ENCODE peak calls at places on chromosome 20, in eight cellular contexts. S is body of pancreas; I is tibial nerve; J is osteoblast; U is GM12878; D is Panc1; K is CD4-positive, alpha-beta memory T cell; E is heart left ventricle. X is an unnamed sample. For H3K36me3, the result is how much of the 10 kb centered on the place peaks cover.

GRCh38 chr20:49993301-49993751 is 10.5 kb downstream of the SNAI1 start:
- DNase-seq in J (no peak), U (no peak), K (no peak), S (no peak), E (no peak), I (peak), D (no peak), X (no peak)

GRCh38 chr20:14799671-14800070 is 462.3 kb upstream of the FLRT3 start:
- DNase-seq in E (no peak), K (no peak), U (no peak), I (no peak), S (no peak), D (no peak), J (no peak), X (no peak)

GRCh38 chr20:2245637-2246036 is 50.2 kb upstream of the TGM3 start:
- DNase-seq in E (no peak), S (no peak), I (no peak), J (no peak), K (no peak), D (no peak), U (no peak), X (no peak)

GRCh38 chr20:51500311-51500710 is 42.2 kb downstream of the NFATC2 start:
- DNase-seq in J (no peak), I (no peak), D (no peak), K (peak), E (no peak), S (no peak), U (peak), X (no peak)

GRCh38 chr20:10434467-10434831 is 427 bp upstream of the MKKS start:
- DNase-seq in K (peak), I (peak), D (peak), E (peak), S (peak), U (peak), J (peak), X (peak)

GRCh38 chr20:32466739-32467505 is 108.8 kb downstream of the ASXL1 start:
- DNase-seq in E (no peak), J (peak), U (no peak), D (no peak), I (no peak), K (no peak), S (peak), X (peak)

GRCh38 chr20:36542019-36542488 is 735 bp downstream of the MYL9 start:
- DNase-seq in I (peak), S (no peak), D (no peak), E (peak), U (no peak), J (peak), K (no peak), X (peak)

GRCh38 chr20:48102821-48103635 is 317.7 kb upstream of the SULF2 start:
- DNase-seq in I (no peak), K (no peak), J (no peak), D (no peak), U (no peak), S (no peak), E (no peak), X (peak)

GRCh38 chr20:31573555-31574295 is 31.4 kb upstream of the ID1 start:
- DNase-seq in U (no peak), J (no peak), E (no peak), I (no peak), S (no peak), K (no peak), D (no peak), X (no peak)

GRCh38 chr20:45963059-45964011 is 8.7 kb downstream of the ZNF335 start:
- DNase-seq in S (peak), U (no peak), D (no peak), I (peak), J (peak), E (no peak), K (peak), X (peak)

GRCh38 chr20:23574977-23575376 is 6.7 kb upstream of the CST9L start:
- DNase-seq in I (no peak), S (no peak), E (no peak), K (no peak), D (no peak), J (no peak), U (no peak), X (no peak)

GRCh38 chr20:39214778-39215177 is 252.6 kb downstream of the DHX35 start:
- DNase-seq in S (no peak), J (no peak), U (no peak), D (no peak), K (no peak), I (no peak), E (no peak), X (no peak)

GRCh38 chr20:52201395-52201794 is 9.8 kb upstream of the ZFP64 start:
- DNase-seq in S (no peak), D (no peak), U (no peak), E (no peak), J (no peak), I (no peak), K (no peak), X (no peak)

GRCh38 chr20:25987073-25987927 is 290.6 kb upstream of the ZNF337 start:
- DNase-seq in J (peak), E (peak), D (peak), S (peak), I (no peak), U (no peak), K (peak), X (no peak)

GRCh38 chr20:2314759-2315439 is 19.1 kb downstream of the TGM3 start:
- DNase-seq in U (no peak), D (no peak), S (peak), K (no peak), E (peak), I (peak), J (no peak), X (no peak)

GRCh38 chr20:31870703-31871601 is 518 bp downstream of the TTLL9 start:
- DNase-seq in E (no peak), K (no peak), J (no peak), S (peak), I (no peak), D (no peak), U (no peak), X (no peak)

GRCh38 chr20:52447232-52447566 is 255.6 kb upstream of the ZFP64 start:
- DNase-seq in K (no peak), J (no peak), U (no peak), S (no peak), E (no peak), D (no peak), I (no peak), X (no peak)

GRCh38 chr20:57662313-57663240 is 42.4 kb upstream of the ZBP1 start:
- DNase-seq in U (no peak), J (peak), I (no peak), E (peak), S (peak), D (no peak), K (no peak), X (peak)

GRCh38 chr20:49519777-49520359 is 37.4 kb upstream of the KCNB1 start:
- DNase-seq in J (no peak), U (no peak), E (no peak), K (no peak), S (no peak), D (no peak), I (no peak), X (no peak)

GRCh38 chr20:10185741-10186558 is 32.7 kb upstream of the SNAP25 start:
- DNase-seq in D (no peak), J (no peak), U (no peak), S (peak), E (no peak), I (no peak), K (no peak), X (no peak)

GRCh38 chr20:43839793-43840199 is 74.9 kb upstream of the TOX2 start:
- DNase-seq in I (no peak), D (no peak), J (no peak), E (no peak), K (no peak), U (no peak), S (no peak), X (no peak)

GRCh38 chr20:41329435-41330342 is 10.9 kb upstream of the LPIN3 start:
- DNase-seq in E (peak), K (peak), S (peak), U (no peak), I (peak), J (peak), D (peak), X (no peak)

GRCh38 chr20:58339741-58340140 is 30.2 kb downstream of the RAB22A start:
- DNase-seq in K (no peak), E (no peak), D (no peak), J (no peak), S (no peak), U (no peak), I (no peak), X (no peak)

GRCh38 chr20:4320284-4320683 is 304.9 kb upstream of the RNF24 start:
- DNase-seq in S (no peak), D (no peak), J (no peak), E (no peak), K (no peak), I (no peak), U (no peak), X (no peak)

GRCh38 chr20:34637245-34638185 is 39.4 kb downstream of the PIGU start:
- DNase-seq in U (no peak), I (peak), D (no peak), J (peak), E (peak), K (no peak), S (peak), X (no peak)

GRCh38 chr20:34632870-34633452 is 43.9 kb downstream of the PIGU start:
- DNase-seq in U (no peak), I (no peak), K (no peak), D (no peak), J (no peak), E (no peak), S (no peak), X (no peak)

GRCh38 chr20:34636648-34637047 is 40.2 kb downstream of the PIGU start:
- DNase-seq in I (no peak), K (no peak), D (no peak), S (no peak), U (no peak), E (no peak), J (no peak), X (no peak)

GRCh38 chr20:34638532-34638931 is 38.4 kb downstream of the PIGU start:
- DNase-seq in E (no peak), D (no peak), I (no peak), U (no peak), J (no peak), S (no peak), K (no peak), X (no peak)

DNA sequence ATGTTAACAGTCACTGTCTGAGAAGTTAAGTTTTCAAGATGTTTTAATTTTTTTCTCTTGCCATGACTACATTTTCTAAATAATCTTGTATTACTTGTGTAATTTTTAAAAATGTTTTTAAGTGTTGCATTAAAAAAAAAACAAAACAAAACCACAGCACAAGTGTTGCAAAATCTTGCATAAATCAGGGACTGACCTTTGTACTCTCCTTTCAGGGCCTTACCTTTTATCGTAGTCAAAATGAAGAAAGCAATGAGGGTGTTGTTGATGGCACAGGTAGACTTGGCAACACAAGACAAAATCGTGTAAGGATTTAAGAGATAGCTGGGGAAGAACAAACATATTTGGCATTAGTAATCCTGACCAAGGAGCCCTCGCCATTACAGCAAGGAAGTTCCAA is 42.5 kb downstream of the PIGU start:
- DNase-seq in D (no peak), U (no peak), K (no peak), E (no peak), S (no peak), J (no peak), I (no peak), X (no peak)
- H3K36me3 ChIP-seq in D (under half), U (under half), K (under half), E (under half), S (under half), J (under half), I (under half), X (under half)

DNA sequence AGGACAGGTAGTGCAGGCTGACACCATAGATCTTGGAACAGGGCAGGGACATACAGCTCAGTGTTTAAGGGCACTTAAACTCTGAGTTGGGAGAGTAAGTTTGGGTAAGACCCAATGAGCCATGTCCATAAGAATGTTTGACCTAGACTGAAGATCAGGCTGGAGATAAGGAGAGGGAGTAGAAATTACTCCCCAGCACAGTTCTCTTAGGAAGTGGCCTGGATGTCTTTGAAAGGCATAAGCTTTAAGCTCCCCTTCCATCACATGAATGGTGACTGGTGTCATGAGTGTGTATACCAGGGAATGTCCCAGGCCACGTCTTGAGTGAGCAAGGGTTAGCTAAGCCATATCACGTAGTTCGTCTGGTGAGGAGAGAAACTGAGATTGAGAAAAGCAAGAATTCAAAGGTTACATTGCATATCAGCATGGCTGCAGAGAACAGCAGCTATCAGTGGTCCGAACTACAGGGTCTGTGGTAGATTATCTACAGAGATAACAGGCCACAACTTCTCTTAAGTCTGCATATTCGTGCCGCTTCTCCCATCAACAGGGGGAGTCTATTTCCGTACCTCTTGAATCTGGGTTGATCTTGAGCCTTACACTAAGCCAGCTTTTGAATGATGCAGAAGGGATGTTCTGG is 60.1 kb upstream of the BMP2 start:
- DNase-seq in U (no peak), S (no peak), J (no peak), K (no peak), E (no peak), D (no peak), I (no peak), X (no peak)
- H3K27ac ChIP-seq in U (no peak), S (peak), J (no peak), K (no peak), E (no peak), D (no peak), I (peak), X (no peak)

DNA sequence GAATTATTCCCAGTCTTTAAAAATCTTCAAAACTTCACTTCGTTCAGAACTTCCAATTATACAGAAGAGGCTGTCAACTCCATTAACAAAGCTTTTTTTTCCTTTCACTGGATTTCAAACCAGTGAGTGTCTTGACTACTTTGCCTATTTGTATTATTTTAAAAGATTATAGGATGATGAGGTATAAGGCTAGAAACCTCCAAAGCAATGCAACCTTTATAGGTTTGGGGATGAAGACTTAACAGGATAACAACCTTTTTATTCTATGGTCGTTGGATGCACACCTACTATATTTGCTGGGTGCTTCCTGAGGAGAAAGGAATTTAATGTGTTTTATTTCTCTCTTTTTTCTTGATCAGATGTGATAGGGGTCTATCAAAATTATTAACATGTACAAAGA is 1.9 kb upstream of the OVOL2 start:
- DNase-seq in J (no peak), I (no peak), S (no peak), K (no peak), E (no peak), U (no peak), D (no peak), X (no peak)
- H3K4me3 ChIP-seq in J (no peak), I (no peak), S (no peak), K (no peak), E (no peak), U (no peak), D (no peak), X (peak)

GRCh38 chr20:56324806-56325205 is 34.0 kb upstream of the FAM210B start:
- DNase-seq in U (no peak), D (no peak), K (no peak), S (no peak), J (no peak), I (no peak), E (no peak), X (no peak)
- H3K36me3 ChIP-seq in U (under half), D (under half), K (under half), S (under half), J (under half), I (under half), E (under half), X (under half)

GRCh38 chr20:33910529-33911327 is 83.0 kb upstream of the RALY start:
- DNase-seq in K (no peak), I (no peak), E (no peak), S (no peak), J (no peak), U (no peak), D (no peak), X (peak)

GRCh38 chr20:33909331-33909921 is 84.3 kb upstream of the RALY start:
- DNase-seq in J (peak), I (no peak), S (no peak), K (no peak), U (no peak), E (no peak), D (no peak), X (no peak)

GRCh38 chr20:33910056-33910455 is 83.7 kb upstream of the RALY start:
- DNase-seq in K (no peak), U (no peak), S (no peak), J (peak), E (no peak), I (no peak), D (no peak), X (no peak)

GRCh38 chr20:33908351-33908750 is 85.4 kb upstream of the RALY start:
- DNase-seq in I (no peak), J (no peak), U (no peak), E (no peak), S (no peak), K (no peak), D (no peak), X (no peak)

GRCh38 chr20:33908868-33909267 is 84.8 kb upstream of the RALY start:
- DNase-seq in S (no peak), E (no peak), K (no peak), U (no peak), D (no peak), I (no peak), J (no peak), X (no peak)
- H3K27ac ChIP-seq in S (no peak), E (no peak), K (no peak), U (no peak), D (peak), I (no peak), J (peak), X (no peak)

GRCh38 chr20:38034108-38034649 is 633 bp downstream of the RPRD1B start:
- DNase-seq in J (peak), I (no peak), E (no peak), U (no peak), D (no peak), K (no peak), S (no peak), X (no peak)

GRCh38 chr20:38032585-38033329 is 499 bp downstream of the TTI1 start:
- DNase-seq in E (peak), I (no peak), S (peak), D (no peak), U (no peak), J (no peak), K (no peak), X (no peak)

GRCh38 chr20:38033330-38034107 is at the start of the genes RPRD1B and TTI1:
- DNase-seq in I (peak), J (peak), S (peak), E (peak), U (peak), K (peak), D (peak), X (peak)

GRCh38 chr20:38029453-38029852 is 3.8 kb downstream of the TTI1 start:
- DNase-seq in D (no peak), S (no peak), U (no peak), I (no peak), E (no peak), K (no peak), J (no peak), X (no peak)

GRCh38 chr20:38031957-38032356 is 1.3 kb downstream of the TTI1 start:
- DNase-seq in U (no peak), K (no peak), I (no peak), D (no peak), J (no peak), E (no peak), S (no peak), X (no peak)
- H3K4me3 ChIP-seq in U (peak), K (peak), I (no peak), D (peak), J (no peak), E (peak), S (no peak), X (no peak)

GRCh38 chr20:62309947-62310756 is 7.4 kb downstream of the ADRM1 start:
- DNase-seq in J (peak), U (no peak), K (no peak), D (no peak), E (no peak), I (no peak), S (no peak), X (no peak)

GRCh38 chr20:62309198-62309944 is 6.6 kb downstream of the ADRM1 start:
- DNase-seq in I (no peak), S (no peak), D (no peak), J (no peak), U (peak), E (no peak), K (no peak), X (no peak)

GRCh38 chr20:62311832-62312661 is 9.2 kb downstream of the ADRM1 start:
- DNase-seq in D (no peak), I (no peak), J (no peak), E (no peak), U (no peak), K (no peak), S (no peak), X (no peak)

GRCh38 chr20:62311150-62311549 is 8.4 kb downstream of the ADRM1 start:
- DNase-seq in K (no peak), E (no peak), U (no peak), D (no peak), J (no peak), I (no peak), S (no peak), X (no peak)

DNA sequence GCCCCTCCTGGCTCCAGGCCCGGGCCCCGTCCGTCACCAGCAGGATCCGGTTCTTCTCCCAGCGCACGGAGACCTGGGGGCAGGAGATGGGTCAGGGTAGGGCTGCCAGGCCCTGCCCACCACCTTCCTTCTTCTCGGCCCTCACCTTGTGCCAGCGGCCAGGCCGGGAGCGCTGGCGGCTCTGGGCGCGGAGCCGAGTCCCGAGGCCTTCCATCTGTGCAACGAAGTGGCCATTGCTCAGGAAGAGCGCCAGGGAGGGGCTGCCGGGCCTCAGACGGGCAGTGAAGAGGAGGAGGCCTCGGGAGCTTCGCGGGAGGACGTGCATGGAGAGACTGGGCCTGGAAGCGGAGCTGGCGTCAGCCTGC is 7.9 kb downstream of the ADRM1 start:
- DNase-seq in D (no peak), E (no peak), I (no peak), S (no peak), U (no peak), J (peak), K (no peak), X (no peak)
- H3K36me3 ChIP-seq in D (under half), E (under half), I (under half), S (under half), U (under half), J (under half), K (under half), X (half or more)

X was measured in WERI-Rb-1.